ENCODE peak calls at places on chromosomes 12 and 14, in nine cellular contexts. E, F, L, Y, O, A, B, C and W are unnamed samples.

GRCh38 chr12:118151755-118152154 is 15.8 kb downstream of the PEBP1 start:
- DNase-seq in E (no peak), F (no peak), L (no peak), Y (no peak), O (no peak), A (no peak), B (no peak), C (no peak), W (no peak)

GRCh38 chr12:51626115-51626514 is 35.1 kb downstream of the SCN8A start:
- DNase-seq in E (no peak), F (no peak), L (no peak), Y (no peak), O (no peak), A (no peak), B (no peak), C (no peak), W (no peak)

GRCh38 chr12:1920436-1920835 is 2.0 kb upstream of the CACNA2D4 start:
- DNase-seq in E (no peak), F (no peak), L (peak), Y (no peak), O (no peak), A (no peak), B (no peak), C (no peak), W (no peak)

GRCh38 chr12:108784270-108784669 is 53.0 kb upstream of the CORO1C start:
- DNase-seq in E (peak), F (no peak), L (no peak), Y (no peak), O (no peak), A (no peak), B (no peak), C (peak), W (peak)

GRCh38 chr12:46303039-46303666 is 34.3 kb upstream of the SLC38A1 start:
- DNase-seq in E (no peak), F (peak), L (peak), Y (no peak), O (no peak), A (peak), B (no peak), C (peak), W (peak)

GRCh38 chr12:93441111-93441616 is 583 bp downstream of the UBE2N start:
- DNase-seq in E (peak), F (peak), L (peak), Y (peak), O (no peak), A (peak), B (no peak), C (no peak), W (no peak)

GRCh38 chr14:22332671-22333407 is 256.2 kb downstream of the DAD1 start:
- DNase-seq in E (no peak), F (peak), L (no peak), Y (no peak), O (no peak), A (no peak), B (no peak), C (no peak), W (no peak)

GRCh38 chr14:36996133-36996856 is 176.1 kb downstream of the SLC25A21 start:
- DNase-seq in E (no peak), F (peak), L (no peak), Y (no peak), O (no peak), A (peak), B (peak), C (no peak), W (no peak)

GRCh38 chr14:68768316-68768715 is 24.6 kb downstream of the ZFP36L1 start:
- DNase-seq in E (no peak), F (no peak), L (peak), Y (no peak), O (peak), A (no peak), B (no peak), C (no peak), W (no peak)

GRCh38 chr12:111429760-111430417 is 24.2 kb downstream of the SH2B3 start:
- DNase-seq in E (no peak), F (no peak), L (peak), Y (no peak), O (no peak), A (no peak), B (no peak), C (no peak), W (no peak)

DNA sequence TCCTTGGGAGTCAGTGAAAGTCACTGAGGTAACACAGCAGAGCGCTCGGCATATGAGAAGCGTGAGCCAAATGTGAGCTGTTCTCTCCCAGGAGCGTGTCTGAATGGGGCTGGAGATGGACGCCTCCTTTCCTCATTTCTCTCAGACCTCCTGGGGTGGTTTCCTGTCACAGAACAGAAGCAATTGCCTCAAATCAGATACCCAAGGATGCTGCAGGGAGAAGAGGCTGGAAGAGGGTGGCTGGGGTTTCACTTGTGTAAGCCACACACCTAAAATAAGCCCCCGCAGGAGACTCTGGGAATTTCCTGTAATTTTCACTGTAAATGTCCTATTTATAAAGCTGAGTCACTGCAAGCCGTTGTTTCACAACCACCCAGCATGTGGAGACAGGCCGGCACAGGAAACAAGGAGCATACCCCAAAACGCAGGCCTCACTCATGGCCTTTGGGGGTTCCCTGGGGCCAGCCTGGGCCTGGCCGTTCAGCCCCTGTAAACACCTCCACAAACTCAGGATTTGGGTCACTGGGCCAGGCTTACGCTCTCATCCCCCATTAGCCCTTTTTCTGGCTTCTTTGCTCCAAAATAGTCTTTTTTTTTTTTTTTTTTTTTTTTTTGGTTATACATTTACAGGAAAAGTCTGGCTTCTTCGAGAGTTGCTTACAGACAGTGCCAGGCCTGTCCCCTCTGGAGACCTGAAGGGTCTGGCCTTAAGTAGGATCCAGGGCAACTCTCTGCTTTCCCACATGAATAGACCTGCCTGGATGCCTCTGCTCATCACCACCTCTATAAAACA is 55.3 kb downstream of the VCPKMT start:
- DNase-seq in E (no peak), F (peak), L (peak), Y (peak), O (peak), A (peak), B (peak), C (no peak), W (no peak)
- TF ChIP-seq CTCF in E (no peak), F (peak), L (peak), Y (no peak), O (peak), A (no peak), B (no peak), C (no peak), W (no peak)

DNA sequence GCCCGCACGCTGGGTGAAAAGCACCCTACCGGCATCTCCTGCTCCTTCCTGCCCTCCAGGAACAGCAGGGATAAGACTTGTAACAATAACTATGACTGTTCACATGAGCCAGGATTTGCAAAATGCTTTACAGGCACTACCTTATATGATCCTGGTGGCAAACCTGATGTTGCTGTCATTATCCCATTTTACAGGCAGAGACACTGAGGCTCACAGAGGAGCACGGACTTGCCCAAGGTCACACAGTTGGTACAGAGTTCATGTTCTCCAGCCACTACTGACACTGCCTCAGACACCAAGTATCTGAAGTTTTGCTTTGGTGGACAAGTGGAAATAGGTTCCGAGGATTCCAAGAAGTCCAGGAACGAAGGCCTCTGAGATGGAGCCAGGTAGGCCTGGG is 22.6 kb downstream of the GLTP start:
- DNase-seq in E (no peak), F (no peak), L (no peak), Y (no peak), O (no peak), A (no peak), B (no peak), C (no peak), W (no peak)
- H3K4me3 ChIP-seq in E (no peak), F (no peak), L (no peak), Y (no peak), O (no peak), A (no peak), B (no peak), C (no peak), W (no peak)

GRCh38 chr12:23753627-23754358 is 195.7 kb downstream of the SOX5 start:
- DNase-seq in E (peak), F (no peak), L (no peak), Y (no peak), O (no peak), A (no peak), B (no peak), C (no peak), W (no peak)
- TF ChIP-seq CTCF in E (no peak), F (no peak), L (no peak), Y (no peak), O (no peak), A (no peak), B (no peak), C (no peak), W (no peak)

GRCh38 chr12:130338794-130339601 is 1.3 kb downstream of the PIWIL1 start:
- DNase-seq in E (no peak), F (no peak), L (peak), Y (no peak), O (no peak), A (no peak), B (no peak), C (no peak), W (no peak)
- H3K4me3 ChIP-seq in E (no peak), F (no peak), L (no peak), Y (no peak), O (no peak), A (no peak), B (no peak), C (no peak), W (no peak)

GRCh38 chr12:71900091-71900490 is 38.6 kb upstream of the TPH2 start:
- DNase-seq in E (no peak), F (peak), L (peak), Y (no peak), O (no peak), A (peak), B (no peak), C (no peak), W (no peak)
- TF ChIP-seq CTCF in E (peak), F (no peak), L (peak), Y (no peak), O (no peak), A (peak), B (peak), C (no peak), W (peak)

GRCh38 chr12:126668538-126668937 is 1598.4 kb upstream of the TMEM132C start:
- DNase-seq in E (no peak), F (no peak), L (no peak), Y (no peak), O (no peak), A (peak), B (no peak), C (no peak), W (no peak)

GRCh38 chr12:126668961-126669360 is 1598.0 kb upstream of the TMEM132C start:
- DNase-seq in E (no peak), F (no peak), L (no peak), Y (no peak), O (no peak), A (peak), B (no peak), C (no peak), W (no peak)

GRCh38 chr12:126663304-126664094 is 1598.3 kb downstream of the AACS start:
- DNase-seq in E (peak), F (peak), L (no peak), Y (no peak), O (no peak), A (peak), B (no peak), C (no peak), W (peak)

GRCh38 chr12:126667340-126667739 is 1599.6 kb upstream of the TMEM132C start:
- DNase-seq in E (no peak), F (no peak), L (no peak), Y (no peak), O (no peak), A (peak), B (peak), C (no peak), W (no peak)
- H3K4me3 ChIP-seq in E (no peak), F (no peak), L (no peak), Y (no peak), O (no peak), A (no peak), B (no peak), C (no peak), W (no peak)

GRCh38 chr12:14256555-14257169 is 108.8 kb upstream of the ATF7IP start:
- DNase-seq in E (peak), F (peak), L (peak), Y (peak), O (peak), A (peak), B (no peak), C (peak), W (peak)
- TF ChIP-seq CTCF in E (peak), F (peak), L (peak), Y (peak), O (peak), A (peak), B (peak), C (peak), W (peak)

DNA sequence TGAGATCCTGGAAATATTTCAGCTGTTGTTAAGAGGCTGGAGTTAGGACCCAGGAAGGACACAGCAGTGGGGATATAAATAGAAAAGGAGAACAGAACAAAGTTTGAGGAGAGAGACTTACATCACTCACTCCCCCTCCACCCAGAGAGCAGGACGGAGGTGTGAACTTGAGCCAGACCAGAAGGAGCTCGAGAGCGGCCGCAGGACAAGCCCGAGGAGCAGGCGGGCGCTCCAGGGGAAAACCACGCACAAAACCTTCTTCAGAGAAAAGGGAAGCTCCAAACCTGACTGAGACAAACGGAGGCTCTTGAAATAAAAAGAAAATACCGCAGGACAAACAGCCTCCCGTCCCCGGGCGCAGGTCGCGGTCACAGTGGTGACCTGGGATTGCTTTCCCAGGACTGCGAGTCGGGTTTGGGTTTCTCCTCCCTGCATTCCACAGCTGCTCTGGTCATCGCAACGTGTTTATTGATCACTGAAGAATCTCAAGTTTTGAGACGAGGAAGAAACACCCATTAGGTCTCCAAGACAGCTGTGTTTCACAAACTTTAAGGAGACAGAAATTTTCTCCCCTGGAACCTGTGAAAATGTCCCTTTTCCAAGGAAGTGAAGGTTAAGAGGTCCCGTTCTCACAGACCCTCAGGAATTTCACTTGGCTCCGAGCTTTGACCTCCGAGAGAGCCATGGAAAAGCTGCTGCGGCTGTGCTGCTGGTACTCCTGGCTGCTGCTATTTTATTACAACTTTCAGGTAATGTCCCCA is at the start of gene ADGRD1:
- DNase-seq in E (no peak), F (peak), L (peak), Y (peak), O (peak), A (peak), B (no peak), C (peak), W (no peak)
- H3K4me3 ChIP-seq in E (no peak), F (no peak), L (no peak), Y (peak), O (peak), A (peak), B (no peak), C (peak), W (no peak)